ENCODE peak calls at places on chromosomes 12 and 14, in ten cellular contexts. One of them, this sample, is unnamed.

GRCh38 chr14:88463318-88463717 is 77.9 kb downstream of the SPATA7 start:
- DNase-seq in Panc1: no peak
- DNase-seq in ovary: no peak
- DNase-seq in CD4-positive, alpha-beta T cell: no peak
- DNase-seq in IMR-90: no peak
- DNase-seq in choroid plexus epithelial cell: peak
- DNase-seq in CD8-positive, alpha-beta T cell: no peak
- DNase-seq in upper lobe of right lung: no peak
- DNase-seq in fibroblast of the aortic adventitia: no peak
- DNase-seq in PC-3: peak
- DNase-seq in this sample: peak

GRCh38 chr12:571795-572531 is 91.3 kb downstream of the NINJ2 start:
- DNase-seq in Panc1: peak
- DNase-seq in ovary: peak
- DNase-seq in CD4-positive, alpha-beta T cell: no peak
- DNase-seq in IMR-90: no peak
- DNase-seq in choroid plexus epithelial cell: no peak
- DNase-seq in CD8-positive, alpha-beta T cell: no peak
- DNase-seq in upper lobe of right lung: no peak
- DNase-seq in fibroblast of the aortic adventitia: no peak
- DNase-seq in PC-3: peak
- DNase-seq in this sample: peak

GRCh38 chr12:531951-532585 is 72.3 kb downstream of the B4GALNT3 start:
- DNase-seq in Panc1: no peak
- DNase-seq in ovary: no peak
- DNase-seq in CD4-positive, alpha-beta T cell: no peak
- DNase-seq in IMR-90: no peak
- DNase-seq in choroid plexus epithelial cell: no peak
- DNase-seq in CD8-positive, alpha-beta T cell: no peak
- DNase-seq in upper lobe of right lung: no peak
- DNase-seq in fibroblast of the aortic adventitia: no peak
- DNase-seq in PC-3: no peak
- DNase-seq in this sample: no peak

GRCh38 chr12:32666018-32666417 is 13.1 kb upstream of the DNM1L start:
- DNase-seq in Panc1: no peak
- DNase-seq in ovary: no peak
- DNase-seq in CD4-positive, alpha-beta T cell: no peak
- DNase-seq in IMR-90: no peak
- DNase-seq in choroid plexus epithelial cell: no peak
- DNase-seq in CD8-positive, alpha-beta T cell: no peak
- DNase-seq in upper lobe of right lung: no peak
- DNase-seq in fibroblast of the aortic adventitia: no peak
- DNase-seq in PC-3: no peak
- DNase-seq in this sample: no peak

GRCh38 chr12:110102255-110102654 is 21.9 kb upstream of the IFT81 start:
- DNase-seq in Panc1: no peak
- DNase-seq in ovary: no peak
- DNase-seq in CD4-positive, alpha-beta T cell: peak
- DNase-seq in IMR-90: peak
- DNase-seq in choroid plexus epithelial cell: peak
- DNase-seq in CD8-positive, alpha-beta T cell: no peak
- DNase-seq in upper lobe of right lung: no peak
- DNase-seq in fibroblast of the aortic adventitia: peak
- DNase-seq in PC-3: peak
- DNase-seq in this sample: peak

GRCh38 chr14:34615507-34615906 is 14.4 kb downstream of the SNX6 start:
- DNase-seq in Panc1: no peak
- DNase-seq in ovary: no peak
- DNase-seq in CD4-positive, alpha-beta T cell: no peak
- DNase-seq in IMR-90: no peak
- DNase-seq in choroid plexus epithelial cell: no peak
- DNase-seq in CD8-positive, alpha-beta T cell: no peak
- DNase-seq in upper lobe of right lung: peak
- DNase-seq in fibroblast of the aortic adventitia: no peak
- DNase-seq in PC-3: no peak
- DNase-seq in this sample: no peak

GRCh38 chr14:75001899-75002298 is 822 bp upstream of the EIF2B2 start:
- DNase-seq in Panc1: no peak
- DNase-seq in ovary: no peak
- DNase-seq in CD4-positive, alpha-beta T cell: no peak
- DNase-seq in IMR-90: no peak
- DNase-seq in choroid plexus epithelial cell: no peak
- DNase-seq in CD8-positive, alpha-beta T cell: no peak
- DNase-seq in upper lobe of right lung: no peak
- DNase-seq in fibroblast of the aortic adventitia: no peak
- DNase-seq in PC-3: no peak
- DNase-seq in this sample: no peak

GRCh38 chr14:19873178-19873577 is 1.8 kb upstream of the OR4K2 start:
- DNase-seq in Panc1: no peak
- DNase-seq in ovary: no peak
- DNase-seq in CD4-positive, alpha-beta T cell: no peak
- DNase-seq in IMR-90: no peak
- DNase-seq in choroid plexus epithelial cell: no peak
- DNase-seq in CD8-positive, alpha-beta T cell: no peak
- DNase-seq in upper lobe of right lung: no peak
- DNase-seq in fibroblast of the aortic adventitia: no peak
- DNase-seq in PC-3: no peak
- DNase-seq in this sample: no peak

GRCh38 chr14:73567365-73567764 is 1.6 kb upstream of the ACOT2 start:
- DNase-seq in Panc1: no peak
- DNase-seq in ovary: no peak
- DNase-seq in CD4-positive, alpha-beta T cell: no peak
- DNase-seq in IMR-90: no peak
- DNase-seq in choroid plexus epithelial cell: no peak
- DNase-seq in CD8-positive, alpha-beta T cell: no peak
- DNase-seq in upper lobe of right lung: no peak
- DNase-seq in fibroblast of the aortic adventitia: no peak
- DNase-seq in PC-3: no peak
- DNase-seq in this sample: no peak

DNA sequence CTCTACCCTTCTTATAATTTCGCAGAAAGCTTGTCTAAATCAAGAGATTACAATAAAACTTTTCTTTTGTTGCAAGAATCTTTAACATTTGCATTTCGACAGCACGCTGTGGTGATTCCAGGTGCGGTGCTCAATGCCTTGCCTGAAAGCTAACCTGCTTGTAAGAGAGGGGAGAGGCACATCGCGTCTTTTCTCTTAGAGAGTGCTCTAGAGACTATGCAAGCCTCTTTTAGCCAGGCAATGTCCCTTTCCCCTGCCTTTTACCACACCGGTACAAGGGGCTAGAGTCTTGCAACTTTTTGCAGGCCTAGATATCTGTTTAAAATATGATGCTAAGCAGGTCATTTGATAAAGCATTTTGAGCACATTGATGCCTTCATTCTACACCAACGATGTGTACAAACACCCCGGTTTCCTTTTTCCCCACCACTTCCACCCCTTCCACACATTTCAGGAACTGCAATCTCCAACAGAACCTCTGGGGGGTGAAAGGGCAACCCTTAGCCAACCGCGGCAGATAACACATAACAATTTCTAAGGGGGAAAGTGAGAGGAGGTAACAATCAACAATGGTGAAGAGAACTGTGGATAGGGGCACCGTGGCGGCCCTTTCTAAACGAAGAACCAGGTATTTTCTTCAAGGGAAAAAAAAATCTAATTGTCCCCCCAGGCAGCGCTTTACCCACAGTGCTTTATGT is 1.3 kb downstream of the KITLG start:
- DNase-seq in Panc1: no peak
- DNase-seq in ovary: peak
- DNase-seq in CD4-positive, alpha-beta T cell: no peak
- DNase-seq in IMR-90: no peak
- DNase-seq in choroid plexus epithelial cell: peak
- DNase-seq in CD8-positive, alpha-beta T cell: no peak
- DNase-seq in upper lobe of right lung: no peak
- DNase-seq in fibroblast of the aortic adventitia: no peak
- DNase-seq in PC-3: peak
- DNase-seq in this sample: peak
- TF ChIP-seq CTCF in Panc1: peak
- TF ChIP-seq CTCF in ovary: peak
- TF ChIP-seq CTCF in CD4-positive, alpha-beta T cell: no peak
- TF ChIP-seq CTCF in IMR-90: peak
- TF ChIP-seq CTCF in choroid plexus epithelial cell: peak
- TF ChIP-seq CTCF in CD8-positive, alpha-beta T cell: no peak
- TF ChIP-seq CTCF in upper lobe of right lung: peak
- TF ChIP-seq CTCF in fibroblast of the aortic adventitia: peak
- TF ChIP-seq CTCF in PC-3: peak
- TF ChIP-seq CTCF in this sample: peak

GRCh38 chr12:106794369-106794768 is 19.9 kb downstream of the RIC8B start:
- DNase-seq in Panc1: no peak
- DNase-seq in ovary: no peak
- DNase-seq in CD4-positive, alpha-beta T cell: no peak
- DNase-seq in IMR-90: peak
- DNase-seq in choroid plexus epithelial cell: no peak
- DNase-seq in CD8-positive, alpha-beta T cell: no peak
- DNase-seq in upper lobe of right lung: no peak
- DNase-seq in fibroblast of the aortic adventitia: no peak
- DNase-seq in PC-3: no peak
- DNase-seq in this sample: no peak

GRCh38 chr12:106791531-106791930 is 17.0 kb downstream of the RIC8B start:
- DNase-seq in Panc1: no peak
- DNase-seq in ovary: no peak
- DNase-seq in CD4-positive, alpha-beta T cell: no peak
- DNase-seq in IMR-90: no peak
- DNase-seq in choroid plexus epithelial cell: no peak
- DNase-seq in CD8-positive, alpha-beta T cell: no peak
- DNase-seq in upper lobe of right lung: no peak
- DNase-seq in fibroblast of the aortic adventitia: peak
- DNase-seq in PC-3: no peak
- DNase-seq in this sample: no peak

DNA sequence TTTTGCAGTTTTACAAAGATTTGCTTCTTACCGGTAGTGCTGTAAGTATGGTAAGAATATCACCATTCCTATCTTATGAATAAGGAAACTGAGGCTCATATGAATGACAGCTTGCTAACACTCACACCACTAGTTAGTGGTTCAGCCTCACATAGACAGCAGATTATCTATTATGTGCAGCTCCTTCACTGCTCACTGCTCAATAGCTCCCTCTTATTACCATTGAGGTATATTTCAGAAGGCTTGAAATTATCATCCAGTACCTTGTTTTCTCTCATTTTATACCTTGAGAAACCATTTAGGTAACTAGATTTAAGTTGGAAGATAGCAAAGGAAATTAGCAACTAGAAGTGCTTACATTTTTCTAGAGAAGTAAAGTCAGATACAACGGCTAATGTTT is 15.5 kb downstream of the RIC8B start:
- DNase-seq in Panc1: no peak
- DNase-seq in ovary: no peak
- DNase-seq in CD4-positive, alpha-beta T cell: no peak
- DNase-seq in IMR-90: no peak
- DNase-seq in choroid plexus epithelial cell: no peak
- DNase-seq in CD8-positive, alpha-beta T cell: no peak
- DNase-seq in upper lobe of right lung: no peak
- DNase-seq in fibroblast of the aortic adventitia: no peak
- DNase-seq in PC-3: peak
- DNase-seq in this sample: no peak
- TF ChIP-seq CTCF in Panc1: peak
- TF ChIP-seq CTCF in ovary: no peak
- TF ChIP-seq CTCF in CD4-positive, alpha-beta T cell: no peak
- TF ChIP-seq CTCF in IMR-90: no peak
- TF ChIP-seq CTCF in choroid plexus epithelial cell: peak
- TF ChIP-seq CTCF in CD8-positive, alpha-beta T cell: no peak
- TF ChIP-seq CTCF in upper lobe of right lung: no peak
- TF ChIP-seq CTCF in fibroblast of the aortic adventitia: no peak
- TF ChIP-seq CTCF in PC-3: peak
- TF ChIP-seq CTCF in this sample: no peak

DNA sequence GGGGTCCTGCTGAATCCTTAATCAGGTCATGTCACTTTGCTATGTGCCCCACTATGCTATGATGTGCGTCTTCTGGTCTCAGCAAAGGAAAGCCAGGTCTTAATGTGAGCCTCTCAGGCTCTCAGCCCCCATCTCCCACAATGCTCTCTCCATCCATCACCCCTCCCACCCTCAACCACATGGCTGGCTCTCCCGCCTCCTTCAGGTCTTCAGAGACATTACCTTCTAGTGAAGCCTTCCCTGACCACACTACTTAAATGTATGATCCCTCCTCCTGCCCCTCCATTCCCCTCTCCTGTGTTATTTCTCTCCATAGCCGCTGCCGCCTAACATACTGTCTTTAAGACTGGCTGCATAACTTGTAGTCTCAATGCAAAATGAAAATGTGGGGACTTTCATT is 50.5 kb downstream of the KRT80 start:
- DNase-seq in Panc1: no peak
- DNase-seq in ovary: no peak
- DNase-seq in CD4-positive, alpha-beta T cell: no peak
- DNase-seq in IMR-90: no peak
- DNase-seq in choroid plexus epithelial cell: no peak
- DNase-seq in CD8-positive, alpha-beta T cell: no peak
- DNase-seq in upper lobe of right lung: no peak
- DNase-seq in fibroblast of the aortic adventitia: no peak
- DNase-seq in PC-3: no peak
- DNase-seq in this sample: no peak
- TF ChIP-seq CTCF in Panc1: no peak
- TF ChIP-seq CTCF in ovary: no peak
- TF ChIP-seq CTCF in CD4-positive, alpha-beta T cell: no peak
- TF ChIP-seq CTCF in IMR-90: peak
- TF ChIP-seq CTCF in choroid plexus epithelial cell: peak
- TF ChIP-seq CTCF in CD8-positive, alpha-beta T cell: no peak
- TF ChIP-seq CTCF in upper lobe of right lung: no peak
- TF ChIP-seq CTCF in fibroblast of the aortic adventitia: no peak
- TF ChIP-seq CTCF in PC-3: peak
- TF ChIP-seq CTCF in this sample: no peak

GRCh38 chr12:12267801-12268200 is 957 bp upstream of the LRP6 start:
- DNase-seq in Panc1: no peak
- DNase-seq in ovary: no peak
- DNase-seq in CD4-positive, alpha-beta T cell: no peak
- DNase-seq in IMR-90: no peak
- DNase-seq in choroid plexus epithelial cell: no peak
- DNase-seq in CD8-positive, alpha-beta T cell: no peak
- DNase-seq in upper lobe of right lung: no peak
- DNase-seq in fibroblast of the aortic adventitia: no peak
- DNase-seq in PC-3: peak
- DNase-seq in this sample: no peak

GRCh38 chr12:12265571-12266388 is 1.1 kb downstream of the LRP6 start:
- DNase-seq in Panc1: no peak
- DNase-seq in ovary: no peak
- DNase-seq in CD4-positive, alpha-beta T cell: no peak
- DNase-seq in IMR-90: peak
- DNase-seq in choroid plexus epithelial cell: peak
- DNase-seq in CD8-positive, alpha-beta T cell: no peak
- DNase-seq in upper lobe of right lung: no peak
- DNase-seq in fibroblast of the aortic adventitia: peak
- DNase-seq in PC-3: peak
- DNase-seq in this sample: peak

GRCh38 chr12:12266389-12266872 is 413 bp downstream of the LRP6 start:
- DNase-seq in Panc1: no peak
- DNase-seq in ovary: no peak
- DNase-seq in CD4-positive, alpha-beta T cell: no peak
- DNase-seq in IMR-90: no peak
- DNase-seq in choroid plexus epithelial cell: no peak
- DNase-seq in CD8-positive, alpha-beta T cell: no peak
- DNase-seq in upper lobe of right lung: no peak
- DNase-seq in fibroblast of the aortic adventitia: no peak
- DNase-seq in PC-3: no peak
- DNase-seq in this sample: no peak

GRCh38 chr12:12265035-12265434 is 1.8 kb downstream of the LRP6 start:
- DNase-seq in Panc1: no peak
- DNase-seq in ovary: no peak
- DNase-seq in CD4-positive, alpha-beta T cell: no peak
- DNase-seq in IMR-90: no peak
- DNase-seq in choroid plexus epithelial cell: no peak
- DNase-seq in CD8-positive, alpha-beta T cell: no peak
- DNase-seq in upper lobe of right lung: no peak
- DNase-seq in fibroblast of the aortic adventitia: no peak
- DNase-seq in PC-3: no peak
- DNase-seq in this sample: no peak

GRCh38 chr12:12266873-12267634 is at the start of gene LRP6:
- DNase-seq in Panc1: peak
- DNase-seq in ovary: peak
- DNase-seq in CD4-positive, alpha-beta T cell: peak
- DNase-seq in IMR-90: peak
- DNase-seq in choroid plexus epithelial cell: peak
- DNase-seq in CD8-positive, alpha-beta T cell: peak
- DNase-seq in upper lobe of right lung: peak
- DNase-seq in fibroblast of the aortic adventitia: peak
- DNase-seq in PC-3: peak
- DNase-seq in this sample: peak
- TF ChIP-seq CTCF in Panc1: no peak
- TF ChIP-seq CTCF in ovary: no peak
- TF ChIP-seq CTCF in CD4-positive, alpha-beta T cell: no peak
- TF ChIP-seq CTCF in IMR-90: no peak
- TF ChIP-seq CTCF in choroid plexus epithelial cell: peak
- TF ChIP-seq CTCF in CD8-positive, alpha-beta T cell: no peak
- TF ChIP-seq CTCF in upper lobe of right lung: no peak
- TF ChIP-seq CTCF in fibroblast of the aortic adventitia: no peak
- TF ChIP-seq CTCF in PC-3: no peak
- TF ChIP-seq CTCF in this sample: no peak

This sample was measured in fibroblast of mammary gland.